ENCODE peak calls at places on chromosomes 13 and 19, in seven cellular contexts. V is cardiac muscle cell; Y is psoas muscle; X is IMR-90; P is Peyer's patch; R is heart right ventricle; W is CD8-positive, alpha-beta T cell. F is an unnamed sample. For H3K4me1, the result is how much of the 10 kb centered on the place peaks cover.

GRCh38 chr19:7263521-7263920 is 30.7 kb downstream of the INSR start:
- DNase-seq in X (no peak), P (no peak), Y (no peak), R (no peak), V (no peak), W (no peak), F (no peak)

GRCh38 chr13:101453784-101454201 is 1.3 kb downstream of the ITGBL1 start:
- DNase-seq in Y (no peak), W (no peak), V (peak), P (no peak), X (no peak), R (peak), F (no peak)

GRCh38 chr13:110438211-110438610 is 123.3 kb downstream of the RAB20 start:
- DNase-seq in P (no peak), W (no peak), Y (no peak), V (no peak), X (no peak), R (no peak), F (no peak)

GRCh38 chr13:47069133-47069532 is 172.3 kb upstream of the HTR2A start:
- DNase-seq in X (no peak), V (no peak), W (no peak), Y (no peak), R (no peak), P (no peak), F (no peak)

GRCh38 chr19:52535831-52536800 is 8.6 kb downstream of the ZNF808 start:
- DNase-seq in W (peak), P (peak), V (peak), R (peak), X (peak), Y (peak), F (peak)

GRCh38 chr19:43639507-43640423 is at the start of gene CADM4:
- DNase-seq in R (peak), Y (peak), P (peak), W (peak), X (no peak), V (no peak), F (no peak)

GRCh38 chr19:55675661-55676354 is 782 bp downstream of the EPN1 start:
- DNase-seq in R (no peak), V (no peak), P (no peak), X (no peak), Y (peak), W (no peak), F (no peak)

GRCh38 chr13:25494708-25495411 is 123.1 kb downstream of the ATP8A2 start:
- DNase-seq in R (no peak), V (no peak), X (no peak), Y (no peak), W (no peak), P (no peak), F (no peak)

GRCh38 chr19:51514866-51515481 is 13.4 kb upstream of the SIGLEC12 start:
- DNase-seq in Y (no peak), X (peak), R (no peak), P (no peak), W (no peak), V (peak), F (no peak)

GRCh38 chr19:54029930-54030490 is 33.7 kb downstream of the VSTM1 start:
- DNase-seq in X (peak), R (peak), P (peak), Y (no peak), V (peak), W (peak), F (no peak)

GRCh38 chr19:35006342-35006998 is 6.3 kb downstream of the GRAMD1A start:
- DNase-seq in P (no peak), V (peak), Y (no peak), W (no peak), X (peak), R (no peak), F (no peak)

GRCh38 chr19:35006999-35007365 is 6.9 kb downstream of the GRAMD1A start:
- DNase-seq in V (no peak), X (no peak), R (no peak), W (no peak), P (no peak), Y (no peak), F (no peak)

GRCh38 chr19:35005256-35005977 is 5.3 kb downstream of the GRAMD1A start:
- DNase-seq in R (no peak), X (no peak), Y (no peak), W (no peak), P (no peak), V (no peak), F (no peak)

GRCh38 chr19:35002037-35002535 is 2.0 kb downstream of the GRAMD1A start:
- DNase-seq in Y (peak), X (no peak), P (no peak), R (no peak), W (no peak), V (no peak), F (no peak)

GRCh38 chr19:35004517-35005255 is 4.6 kb downstream of the GRAMD1A start:
- DNase-seq in P (no peak), V (no peak), Y (no peak), R (no peak), X (no peak), W (no peak), F (no peak)
- H3K4me1 ChIP-seq in P (under half), V (under half), Y (under half), R (under half), X (under half), W (under half), F (half or more)

GRCh38 chr19:14536926-14537692 is 7.7 kb downstream of the TECR start:
- DNase-seq in X (no peak), R (peak), P (peak), Y (peak), V (peak), W (no peak), F (no peak)
- H3K4me3 ChIP-seq in X (no peak), R (no peak), P (peak), Y (no peak), V (peak), W (no peak), F (no peak)

GRCh38 chr13:97134364-97135095 is 87.6 kb upstream of the MBNL2 start:
- DNase-seq in V (no peak), R (no peak), X (peak), Y (no peak), P (no peak), W (no peak), F (no peak)
- H3K4me1 ChIP-seq in V (under half), R (under half), X (under half), Y (under half), P (under half), W (under half), F (under half)

GRCh38 chr13:23160241-23161175 is 20.3 kb upstream of the SGCG start:
- DNase-seq in R (no peak), X (no peak), P (no peak), V (peak), Y (no peak), W (no peak), F (no peak)
- H3K4me3 ChIP-seq in R (peak), X (no peak), P (peak), V (peak), Y (peak), W (no peak), F (peak)

DNA sequence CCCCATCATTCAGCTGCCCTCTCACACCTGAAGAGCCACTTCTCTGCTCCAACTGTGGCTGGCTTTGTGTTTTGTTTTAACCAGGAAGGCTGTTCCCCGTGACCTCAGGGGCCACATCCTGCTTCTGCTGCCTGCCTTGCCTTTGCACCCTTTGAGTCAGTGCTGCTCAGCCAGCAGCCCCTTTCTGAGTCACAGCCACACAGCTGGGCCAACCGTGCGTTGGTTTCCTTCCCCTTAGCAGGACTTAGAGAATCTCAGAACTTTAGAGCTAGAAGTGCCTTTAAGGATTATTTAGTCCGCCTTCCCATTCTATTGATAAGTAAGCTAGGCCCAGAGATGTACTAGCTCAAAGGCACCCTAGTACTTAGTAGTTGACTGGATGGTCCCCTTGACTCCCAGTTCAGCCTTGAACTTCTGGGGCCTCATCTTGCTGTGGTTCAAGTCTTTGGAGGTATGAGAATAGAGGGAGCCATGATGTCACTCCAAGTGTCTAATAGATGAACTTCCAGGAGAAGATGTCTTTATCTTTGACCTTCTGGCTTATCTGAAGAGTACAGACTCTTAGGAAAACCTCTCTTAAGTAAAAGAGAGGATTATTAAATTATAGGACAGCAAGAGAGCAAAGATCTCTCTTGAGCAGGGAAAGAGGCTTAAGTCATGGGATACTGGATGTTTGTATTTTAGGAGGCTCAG is 8.0 kb downstream of the RGCC start:
- DNase-seq in X (peak), R (peak), V (peak), Y (peak), P (peak), W (peak), F (peak)
- H3K4me1 ChIP-seq in X (under half), R (under half), V (under half), Y (under half), P (under half), W (half or more), F (under half)

DNA sequence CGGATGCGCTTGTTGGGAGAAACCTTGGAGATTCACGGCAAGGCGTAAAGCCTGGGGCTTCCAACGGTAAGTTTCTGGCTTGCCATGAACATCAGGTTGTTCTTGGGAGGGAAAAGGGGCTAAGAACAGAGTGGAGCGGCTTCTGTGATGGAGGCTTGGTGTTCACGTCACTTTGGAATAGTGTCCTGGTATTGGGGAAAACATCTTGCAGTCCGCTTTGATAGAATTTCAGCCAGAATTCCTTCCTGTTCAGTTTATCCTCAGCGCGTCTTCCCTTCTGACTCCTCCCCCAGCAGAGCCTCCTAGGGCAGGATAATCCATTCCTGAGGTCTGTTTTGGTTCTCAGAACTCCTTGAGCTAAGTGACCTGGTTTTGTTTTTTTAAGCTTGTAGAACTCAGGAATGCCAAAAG is 2.0 kb downstream of the KCTD15 start:
- DNase-seq in Y (no peak), W (no peak), P (no peak), R (no peak), V (peak), X (peak), F (no peak)
- H3K4me3 ChIP-seq in Y (peak), W (no peak), P (peak), R (peak), V (peak), X (no peak), F (peak)

GRCh38 chr13:73677041-73677589 is 457.1 kb downstream of the KLF12 start:
- DNase-seq in R (no peak), P (no peak), W (no peak), X (peak), V (peak), Y (no peak), F (no peak)

GRCh38 chr13:73671011-73671410 is 463.2 kb downstream of the KLF12 start:
- DNase-seq in R (no peak), X (no peak), W (no peak), V (no peak), Y (no peak), P (no peak), F (no peak)

GRCh38 chr13:73676550-73677040 is 457.6 kb downstream of the KLF12 start:
- DNase-seq in R (no peak), V (no peak), X (no peak), P (no peak), Y (no peak), W (no peak), F (no peak)

GRCh38 chr13:73673931-73674330 is 460.3 kb downstream of the KLF12 start:
- DNase-seq in V (no peak), Y (no peak), W (no peak), X (no peak), P (no peak), R (no peak), F (no peak)

DNA sequence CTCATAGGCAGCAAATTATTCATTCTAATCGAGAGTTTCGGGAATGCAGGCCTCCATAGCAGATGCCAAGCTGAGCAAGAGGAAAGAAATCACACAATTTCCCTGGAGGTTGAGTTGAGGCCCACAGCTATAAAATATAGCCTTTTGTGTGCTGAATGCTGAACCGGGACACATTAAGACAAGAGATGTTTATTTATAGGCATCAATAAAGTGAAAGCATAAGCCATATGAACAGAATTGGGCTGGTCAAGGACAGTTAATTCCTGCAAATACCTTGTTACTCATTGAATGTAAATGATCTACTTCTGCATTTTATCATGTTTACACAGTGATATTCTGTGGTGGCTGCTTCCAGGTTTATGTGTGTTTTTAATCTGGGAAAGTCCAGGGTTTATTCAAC is 461.7 kb downstream of the KLF12 start:
- DNase-seq in W (no peak), Y (no peak), R (no peak), P (no peak), V (no peak), X (no peak), F (no peak)
- H3K4me1 ChIP-seq in W (under half), Y (under half), R (under half), P (under half), V (under half), X (under half), F (half or more)

GRCh38 chr19:10566658-10567410 is 1.0 kb upstream of the KRI1 start:
- DNase-seq in X (no peak), P (peak), W (peak), V (no peak), R (no peak), Y (peak), F (no peak)
- H3K4me3 ChIP-seq in X (no peak), P (no peak), W (peak), V (no peak), R (peak), Y (peak), F (peak)

F was measured in esophagus squamous epithelium.